ENCODE peak calls at places on chromosomes 1 and 21, in four cellular contexts. G is HFF-Myc; Z is CD8-positive, alpha-beta T cell; W is endothelial cell. I is an unnamed sample.

GRCh38 chr1:43783096-43783670 is 75.8 kb downstream of the ST3GAL3 start:
- DNase-seq in W (no peak), Z (no peak), G (no peak), I (no peak)

GRCh38 chr1:180923024-180923841 is 10.5 kb downstream of the KIAA1614 start:
- DNase-seq in W (no peak), G (no peak), Z (no peak), I (no peak)

GRCh38 chr1:246769306-246769705 is 45.1 kb downstream of the SCCPDH start:
- DNase-seq in W (no peak), G (peak; percentile 52), Z (no peak), I (no peak)

GRCh38 chr1:168300626-168301025 is 19.9 kb downstream of the TBX19 start:
- DNase-seq in W (no peak), G (no peak), Z (no peak), I (no peak)

GRCh38 chr21:45290948-45291612 is 3.4 kb upstream of the POFUT2 start:
- DNase-seq in G (no peak), Z (no peak), W (no peak), I (no peak)

GRCh38 chr1:109816975-109817535 is 53.3 kb upstream of the EPS8L3 start:
- DNase-seq in W (no peak), G (no peak), Z (no peak), I (no peak)

GRCh38 chr1:160935527-160936258 is 18.9 kb downstream of the ITLN2 start:
- DNase-seq in G (no peak), W (no peak), Z (no peak), I (no peak)

GRCh38 chr1:235075955-235076308 is 52.7 kb downstream of the TOMM20 start:
- DNase-seq in G (no peak), W (no peak), Z (no peak), I (no peak)

GRCh38 chr1:221435510-221435909 is 306.4 kb downstream of the DUSP10 start:
- DNase-seq in W (no peak), G (no peak), Z (no peak), I (no peak)

GRCh38 chr1:162147760-162148159 is 78.3 kb downstream of the NOS1AP start:
- DNase-seq in Z (no peak), G (no peak), W (no peak), I (no peak)

GRCh38 chr1:56404066-56404465 is 175.3 kb downstream of the PLPP3 start:
- DNase-seq in G (no peak), W (no peak), Z (no peak), I (no peak)

GRCh38 chr1:227487606-227488005 is 75.8 kb upstream of the ZNF678 start:
- DNase-seq in G (no peak), Z (no peak), W (no peak), I (no peak)

GRCh38 chr1:113854234-113854633 is 17.3 kb downstream of the PTPN22 start:
- DNase-seq in Z (no peak), W (no peak), G (no peak), I (no peak)

GRCh38 chr1:23960291-23960718 is 677 bp downstream of the PNRC2 start:
- DNase-seq in Z (no peak), W (no peak), G (no peak), I (no peak)

GRCh38 chr1:44401256-44402228 is 3.5 kb upstream of the RNF220 start:
- DNase-seq in W (no peak), G (no peak), Z (no peak), I (no peak)

GRCh38 chr1:203557958-203558760 is 64.2 kb downstream of the OPTC start:
- DNase-seq in Z (no peak), G (peak; percentile 84), W (no peak), I (no peak)

GRCh38 chr1:198656500-198656932 is 17.7 kb downstream of the PTPRC start:
- DNase-seq in G (no peak), Z (peak; percentile 52), W (no peak), I (no peak)

GRCh38 chr1:214496126-214496525 is 55.3 kb downstream of the PTPN14 start:
- DNase-seq in W (no peak), Z (no peak), G (no peak), I (no peak)

GRCh38 chr21:39385299-39386145 is 36.6 kb upstream of the HMGN1 start:
- DNase-seq in W (peak; percentile 33), G (no peak), Z (peak; percentile 15), I (peak; percentile 35)

GRCh38 chr1:184524248-184524647 is 137.4 kb downstream of the C1orf21 start:
- DNase-seq in G (no peak), W (no peak), Z (no peak), I (no peak)

GRCh38 chr1:31855038-31855845 is 39.4 kb upstream of the SPOCD1 start:
- DNase-seq in G (peak; percentile 31), W (no peak), Z (no peak), I (no peak)

GRCh38 chr1:27122652-27123051 is 32.3 kb downstream of the SLC9A1 start:
- DNase-seq in Z (no peak), G (peak; percentile 77), W (no peak), I (no peak)

GRCh38 chr21:27693376-27693775 is 726.5 kb upstream of the ADAMTS5 start:
- DNase-seq in G (no peak), Z (no peak), W (no peak), I (no peak)

GRCh38 chr1:242002528-242002927 is 3.6 kb upstream of the MAP1LC3C start:
- DNase-seq in W (no peak), G (no peak), Z (no peak), I (no peak)

GRCh38 chr1:55313903-55314302 is 98.7 kb upstream of the USP24 start:
- DNase-seq in W (no peak), G (no peak), Z (no peak), I (no peak)

GRCh38 chr21:46556802-46557201 is 48.1 kb downstream of the S100B start:
- DNase-seq in W (no peak), Z (no peak), G (no peak), I (no peak)

GRCh38 chr1:162040657-162041056 is 17.0 kb upstream of the OLFML2B start:
- DNase-seq in Z (no peak), G (no peak), W (no peak), I (no peak)

GRCh38 chr1:115771847-115772457 is 3.4 kb upstream of the CASQ2 start:
- DNase-seq in Z (no peak), W (peak; percentile 75), G (peak; percentile 83), I (no peak)

GRCh38 chr21:45593162-45594022 is 50.1 kb upstream of the PCBP3 start:
- DNase-seq in W (no peak), Z (no peak), G (no peak), I (no peak)

GRCh38 chr1:226034482-226034881 is 28.0 kb upstream of the H3-3A start:
- DNase-seq in G (peak; percentile 29), W (no peak), Z (no peak), I (no peak)

GRCh38 chr1:145908653-145909052 is 1.2 kb downstream of the ITGA10 start:
- DNase-seq in W (no peak), G (no peak), Z (no peak), I (no peak)

DNA sequence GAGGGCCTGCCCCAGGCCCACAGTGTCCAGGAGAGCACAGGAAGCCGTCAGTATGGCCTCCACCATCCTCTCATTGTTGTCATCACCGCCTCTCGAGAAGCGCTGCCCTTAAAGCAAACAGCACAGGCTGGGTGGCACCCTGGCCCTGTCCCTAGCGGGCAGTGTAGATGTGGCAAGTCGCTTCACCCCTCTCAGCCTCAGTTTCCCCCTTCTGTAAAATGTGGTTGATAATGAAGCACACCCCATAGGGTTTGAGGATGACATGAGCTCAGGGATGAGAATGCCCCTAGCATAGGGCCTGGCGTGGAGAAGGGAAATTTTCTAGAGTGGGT is 13.4 kb downstream of the PLA2G2F start:
- DNase-seq in Z (no peak), G (no peak), W (no peak), I (no peak)
- TF ChIP-seq CTCF in Z (peak; percentile 42), G (no peak), W (no peak), I (peak; percentile 7)

DNA sequence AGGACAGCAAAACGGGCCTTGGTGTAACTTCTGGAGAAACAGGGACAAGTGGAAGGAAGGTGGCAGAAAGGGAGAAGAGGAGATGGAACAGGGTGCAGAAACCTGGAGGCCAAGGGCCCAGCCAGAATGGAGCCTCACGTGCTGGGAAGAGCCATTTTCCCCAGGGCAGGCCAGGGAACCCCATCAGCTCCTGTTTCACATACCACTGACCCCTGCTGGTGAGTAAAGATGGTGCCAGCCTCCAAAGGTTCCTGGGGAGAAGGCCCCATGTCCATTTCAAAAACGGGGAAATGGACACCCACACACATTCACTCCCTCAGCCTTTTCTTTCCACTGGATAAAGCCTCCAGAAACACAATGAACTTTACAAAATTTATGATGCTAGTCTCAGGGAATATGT is 57.6 kb upstream of the JUN start:
- DNase-seq in G (no peak), W (no peak), Z (no peak), I (no peak)
- TF ChIP-seq CTCF in G (peak; percentile 31), W (peak; percentile 59), Z (peak; percentile 22), I (no peak)

GRCh38 chr1:217188280-217189235 is 442.3 kb downstream of the GPATCH2 start:
- DNase-seq in W (no peak), Z (no peak), G (no peak), I (no peak)
- TF ChIP-seq CTCF in W (no peak), Z (no peak), G (no peak), I (no peak)

DNA sequence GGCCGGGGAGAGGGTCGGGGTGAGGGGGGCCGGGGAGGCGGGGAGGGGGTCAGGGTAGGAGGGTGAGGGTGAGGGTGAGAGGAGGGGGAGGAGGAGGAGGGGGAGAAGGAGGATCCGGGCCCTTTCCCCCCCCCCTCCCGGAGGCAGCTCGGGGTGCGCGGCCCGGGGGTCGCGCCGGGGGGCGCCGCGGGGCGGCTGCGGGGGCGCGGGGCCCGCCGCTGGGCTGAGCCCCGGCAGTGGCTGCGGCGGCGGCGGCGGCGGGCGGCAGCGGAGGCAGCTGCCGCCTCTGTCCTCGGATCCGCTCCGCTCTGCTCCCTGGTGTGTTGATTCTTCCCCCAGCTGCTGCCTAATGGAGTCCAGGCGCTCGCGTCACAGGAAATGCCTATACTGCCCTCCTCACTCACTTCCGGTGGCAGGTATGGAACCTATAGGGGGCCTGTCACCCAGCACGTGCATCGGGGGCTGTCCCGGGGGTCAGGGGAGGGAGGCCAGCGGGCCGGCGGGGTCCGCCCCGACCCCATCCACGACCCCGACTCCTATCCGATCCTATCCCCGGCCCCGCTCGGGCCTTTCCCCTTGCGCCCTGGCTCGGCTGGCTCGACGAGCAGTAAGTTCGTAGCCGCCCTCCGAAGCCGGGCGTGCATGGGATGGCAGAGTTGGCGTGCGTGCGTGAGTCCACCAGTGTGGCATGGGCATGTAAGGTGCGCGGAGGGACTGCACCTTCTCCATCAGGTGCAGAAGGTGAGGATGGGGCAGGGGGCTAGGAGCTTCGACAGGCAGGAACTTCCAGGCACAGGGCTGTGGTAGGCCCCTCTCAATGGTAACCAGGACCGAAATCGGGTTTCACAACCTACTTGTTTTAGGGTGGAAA is at the start of gene WDR26:
- DNase-seq in G (no peak), W (peak; percentile 71), Z (peak; percentile 65), I (peak; percentile 74)
- TF ChIP-seq CTCF in G (no peak), W (no peak), Z (peak; percentile 18), I (no peak)

GRCh38 chr1:41843378-41843777 is 75.3 kb downstream of the HIVEP3 start:
- DNase-seq in G (no peak), W (no peak), Z (no peak), I (no peak)
- TF ChIP-seq CTCF in G (no peak), W (no peak), Z (no peak), I (no peak)

DNA sequence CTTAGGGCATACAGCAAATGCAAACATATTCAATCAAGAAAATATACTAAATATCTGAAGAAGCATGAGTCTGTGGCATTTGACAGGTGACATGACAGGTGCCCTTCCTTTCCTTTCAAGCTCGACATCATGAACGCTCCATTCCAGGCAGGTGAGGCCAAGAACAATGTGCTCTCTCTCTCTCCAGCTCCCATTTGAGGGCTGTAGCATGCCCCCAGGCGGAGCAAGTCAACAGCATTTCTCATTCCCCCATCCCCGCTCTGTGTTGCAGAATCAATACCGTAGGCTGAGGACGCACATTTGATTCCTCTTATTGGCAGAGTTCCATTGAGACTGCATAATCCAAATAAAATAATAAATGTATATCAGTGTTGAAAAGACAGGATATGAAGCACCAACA is 24.6 kb upstream of the PLPPR4 start:
- DNase-seq in W (no peak), Z (no peak), G (no peak), I (no peak)
- TF ChIP-seq CTCF in W (no peak), Z (no peak), G (no peak), I (no peak)